ENCODE peak calls at places on chromosomes 11 and 22, in six cellular contexts. One of them, this sample, is unnamed.

GRCh38 chr11:130156108-130157022 is 3.2 kb upstream of the ST14 start:
- ATAC-seq in GM12878: no peak
- ATAC-seq in K562: no peak
- ATAC-seq in upper lobe of left lung: no peak
- ATAC-seq in HepG2: peak
- ATAC-seq in A549: peak
- ATAC-seq in this sample: no peak

GRCh38 chr11:2913776-2914474 is 15.3 kb downstream of the PHLDA2 start:
- ATAC-seq in HepG2: no peak
- ATAC-seq in upper lobe of left lung: no peak
- ATAC-seq in A549: no peak
- ATAC-seq in GM12878: no peak
- ATAC-seq in K562: no peak
- ATAC-seq in this sample: no peak

GRCh38 chr11:25970726-25971508 is 361.0 kb upstream of the ANO3 start:
- ATAC-seq in HepG2: peak
- ATAC-seq in GM12878: peak
- ATAC-seq in upper lobe of left lung: no peak
- ATAC-seq in A549: no peak
- ATAC-seq in K562: no peak
- ATAC-seq in this sample: no peak

GRCh38 chr11:63282579-63282978 is 39.2 kb upstream of the SLC22A25 start:
- ATAC-seq in A549: no peak
- ATAC-seq in K562: no peak
- ATAC-seq in GM12878: no peak
- ATAC-seq in HepG2: no peak
- ATAC-seq in upper lobe of left lung: no peak
- ATAC-seq in this sample: no peak

GRCh38 chr11:121575250-121575962 is 122.6 kb upstream of the SORL1-AS1 start:
- ATAC-seq in A549: no peak
- ATAC-seq in upper lobe of left lung: peak
- ATAC-seq in HepG2: no peak
- ATAC-seq in GM12878: peak
- ATAC-seq in K562: no peak
- ATAC-seq in this sample: peak

GRCh38 chr11:18078909-18079308 is 27.0 kb downstream of the SAAL1 start:
- ATAC-seq in K562: no peak
- ATAC-seq in A549: no peak
- ATAC-seq in GM12878: no peak
- ATAC-seq in HepG2: no peak
- ATAC-seq in upper lobe of left lung: no peak
- ATAC-seq in this sample: no peak

GRCh38 chr22:21981874-21982273 is 713 bp downstream of the TOP3B start:
- ATAC-seq in upper lobe of left lung: no peak
- ATAC-seq in A549: no peak
- ATAC-seq in GM12878: no peak
- ATAC-seq in K562: no peak
- ATAC-seq in HepG2: peak
- ATAC-seq in this sample: no peak

GRCh38 chr22:22692707-22693530 is 48.5 kb downstream of the GGTLC2 start:
- ATAC-seq in A549: peak
- ATAC-seq in K562: peak
- ATAC-seq in HepG2: peak
- ATAC-seq in GM12878: peak
- ATAC-seq in upper lobe of left lung: peak
- ATAC-seq in this sample: no peak

GRCh38 chr11:69479591-69480271 is 1.7 kb upstream of the LINC01488 start:
- ATAC-seq in A549: peak
- ATAC-seq in GM12878: no peak
- ATAC-seq in upper lobe of left lung: no peak
- ATAC-seq in HepG2: peak
- ATAC-seq in K562: no peak
- ATAC-seq in this sample: no peak

GRCh38 chr11:75534291-75535038 is 8.7 kb upstream of the GDPD5 start:
- ATAC-seq in K562: peak
- ATAC-seq in upper lobe of left lung: no peak
- ATAC-seq in A549: peak
- ATAC-seq in GM12878: no peak
- ATAC-seq in HepG2: no peak
- ATAC-seq in this sample: no peak

GRCh38 chr11:2830030-2830812 is 55.4 kb downstream of the CDKN1C start:
- ATAC-seq in K562: no peak
- ATAC-seq in GM12878: no peak
- ATAC-seq in upper lobe of left lung: no peak
- ATAC-seq in HepG2: no peak
- ATAC-seq in A549: no peak
- ATAC-seq in this sample: no peak

GRCh38 chr11:86218125-86219081 is 26.1 kb upstream of the EED start:
- ATAC-seq in GM12878: peak
- ATAC-seq in K562: peak
- ATAC-seq in HepG2: peak
- ATAC-seq in upper lobe of left lung: peak
- ATAC-seq in A549: peak
- ATAC-seq in this sample: peak

GRCh38 chr22:37746366-37747089 is 49.7 kb downstream of the TRIOBP start:
- ATAC-seq in HepG2: peak
- ATAC-seq in upper lobe of left lung: no peak
- ATAC-seq in A549: peak
- ATAC-seq in K562: peak
- ATAC-seq in GM12878: peak
- ATAC-seq in this sample: peak

GRCh38 chr22:40334899-40335298 is 11.4 kb upstream of the ADSL start:
- ATAC-seq in GM12878: no peak
- ATAC-seq in HepG2: no peak
- ATAC-seq in K562: no peak
- ATAC-seq in A549: no peak
- ATAC-seq in upper lobe of left lung: no peak
- ATAC-seq in this sample: no peak

GRCh38 chr11:10866893-10867331 is 9.1 kb upstream of the ZBED5 start:
- ATAC-seq in HepG2: no peak
- ATAC-seq in K562: peak
- ATAC-seq in A549: peak
- ATAC-seq in upper lobe of left lung: no peak
- ATAC-seq in GM12878: no peak
- ATAC-seq in this sample: no peak

GRCh38 chr11:87038235-87038960 is 664 bp downstream of the TMEM135 start:
- ATAC-seq in GM12878: no peak
- ATAC-seq in K562: peak
- ATAC-seq in A549: peak
- ATAC-seq in HepG2: no peak
- ATAC-seq in upper lobe of left lung: no peak
- ATAC-seq in this sample: no peak

GRCh38 chr11:102935514-102935913 is 20.0 kb downstream of the MMP13 start:
- ATAC-seq in A549: peak
- ATAC-seq in HepG2: peak
- ATAC-seq in GM12878: no peak
- ATAC-seq in K562: peak
- ATAC-seq in upper lobe of left lung: no peak
- ATAC-seq in this sample: no peak

GRCh38 chr11:131201674-131202073 is 168.7 kb upstream of the NTM start:
- ATAC-seq in HepG2: no peak
- ATAC-seq in A549: no peak
- ATAC-seq in K562: no peak
- ATAC-seq in upper lobe of left lung: no peak
- ATAC-seq in GM12878: no peak
- ATAC-seq in this sample: no peak

DNA sequence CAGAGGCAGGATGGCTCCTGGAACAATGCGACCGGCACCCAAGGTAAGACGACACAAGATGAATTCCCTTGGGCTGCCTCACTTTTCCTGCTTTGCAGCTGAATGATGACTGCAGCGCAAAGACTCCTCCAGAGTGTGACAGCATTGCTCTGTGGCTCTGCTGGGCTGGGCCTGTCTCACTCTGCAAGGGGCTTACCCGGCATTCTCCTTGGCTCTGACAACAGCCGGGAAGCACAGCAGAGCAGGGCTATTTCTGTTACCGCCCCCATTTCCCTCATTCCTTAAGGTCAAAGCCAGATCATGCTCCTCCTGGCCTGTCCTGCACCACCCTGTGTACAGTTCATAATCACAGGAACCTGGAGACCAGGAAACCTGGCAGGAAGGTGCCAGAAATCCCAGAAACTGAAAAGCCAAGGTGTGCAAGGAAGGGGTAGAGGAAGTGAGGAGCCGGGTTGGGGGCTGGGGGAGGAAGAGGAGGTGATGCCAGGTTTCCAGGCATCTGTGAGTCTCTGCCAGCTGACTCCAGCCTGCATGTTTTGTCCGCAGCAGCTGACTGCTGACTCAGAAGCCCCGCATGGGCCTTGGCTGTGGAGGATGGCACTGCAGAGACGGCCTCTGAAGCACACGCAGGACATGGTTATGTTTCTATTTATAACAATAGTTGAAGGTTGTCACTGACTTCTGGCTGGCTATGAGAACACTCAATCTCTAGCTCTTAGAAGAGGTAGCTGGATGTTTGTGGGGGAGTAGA is 113.6 kb downstream of the MICAL3 start:
- ATAC-seq in GM12878: no peak
- ATAC-seq in HepG2: peak
- ATAC-seq in upper lobe of left lung: peak
- ATAC-seq in K562: peak
- ATAC-seq in A549: peak
- ATAC-seq in this sample: peak
- TF ChIP-seq CTCF in GM12878: peak
- TF ChIP-seq CTCF in HepG2: peak
- TF ChIP-seq CTCF in upper lobe of left lung: peak
- TF ChIP-seq CTCF in K562: peak
- TF ChIP-seq CTCF in A549: peak
- TF ChIP-seq CTCF in this sample: no peak

DNA sequence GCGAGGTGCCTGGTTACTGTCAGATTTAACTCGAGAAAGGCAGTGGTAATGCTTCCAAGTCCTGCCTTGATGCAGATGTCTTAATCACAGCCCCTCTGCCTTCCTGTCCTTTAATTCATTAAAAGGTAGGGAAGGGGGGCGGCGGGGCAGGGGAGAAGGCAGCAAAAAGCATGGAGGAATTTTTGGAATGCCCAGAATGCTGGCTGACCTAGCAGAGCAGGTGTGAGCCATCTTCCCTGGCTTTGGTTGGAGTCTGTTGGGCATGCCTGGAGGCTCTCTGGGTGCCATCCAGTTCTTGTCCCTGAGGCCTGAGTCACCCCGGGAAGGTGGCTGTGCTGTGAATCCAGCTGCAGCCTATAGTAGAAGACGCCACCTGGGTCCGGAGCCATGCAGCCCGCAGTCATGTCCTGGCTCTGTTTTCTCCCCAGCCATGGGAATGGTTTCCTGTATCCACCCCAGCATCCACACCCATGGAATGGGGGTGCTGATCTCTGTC is 15.6 kb downstream of the KIAA1671 start:
- ATAC-seq in upper lobe of left lung: no peak
- ATAC-seq in HepG2: no peak
- ATAC-seq in A549: peak
- ATAC-seq in GM12878: no peak
- ATAC-seq in K562: no peak
- ATAC-seq in this sample: no peak
- TF ChIP-seq EP300 in upper lobe of left lung: no peak
- TF ChIP-seq EP300 in HepG2: no peak
- TF ChIP-seq EP300 in A549: no peak
- TF ChIP-seq EP300 in GM12878: no peak
- TF ChIP-seq EP300 in K562: no peak
- TF ChIP-seq EP300 in this sample: no peak

DNA sequence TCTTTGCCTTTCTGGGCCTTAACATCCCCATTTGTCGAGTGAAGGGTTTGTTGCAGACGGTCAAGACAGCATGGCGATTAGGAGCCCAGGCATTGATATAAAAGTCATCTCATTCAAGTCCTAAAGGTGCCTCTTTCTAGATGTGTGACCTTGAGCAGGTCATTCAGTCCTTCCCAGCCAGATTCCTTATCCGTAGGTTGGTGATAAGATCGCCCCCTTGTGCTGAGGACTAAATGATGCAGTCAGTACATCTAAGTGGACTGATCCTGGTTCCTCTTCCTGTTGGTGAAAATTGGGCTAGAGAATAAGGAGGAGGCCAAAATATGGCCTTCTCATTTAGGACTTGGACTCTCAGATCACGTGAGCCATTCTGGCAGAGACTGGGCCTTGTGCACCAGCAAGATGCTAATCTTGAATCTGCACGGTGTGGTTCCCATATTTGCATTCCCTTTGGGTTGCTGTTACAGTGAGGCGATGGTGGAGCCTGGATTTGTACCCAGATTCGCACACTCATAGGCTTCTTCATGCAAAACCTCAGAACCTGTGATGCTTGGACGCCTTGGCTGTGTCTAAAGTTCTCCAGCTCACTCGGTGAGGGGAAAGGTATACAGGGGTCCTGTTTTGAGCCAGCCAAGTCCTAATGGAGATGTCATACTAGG is 156.8 kb downstream of the MYO18B start:
- ATAC-seq in A549: peak
- ATAC-seq in upper lobe of left lung: no peak
- ATAC-seq in HepG2: no peak
- ATAC-seq in GM12878: no peak
- ATAC-seq in K562: no peak
- ATAC-seq in this sample: no peak
- TF ChIP-seq CTCF in A549: no peak
- TF ChIP-seq CTCF in upper lobe of left lung: no peak
- TF ChIP-seq CTCF in HepG2: peak
- TF ChIP-seq CTCF in GM12878: peak
- TF ChIP-seq CTCF in K562: no peak
- TF ChIP-seq CTCF in this sample: no peak

GRCh38 chr11:16982809-16983208 is 31.4 kb downstream of the PLEKHA7 start:
- ATAC-seq in GM12878: no peak
- ATAC-seq in HepG2: no peak
- ATAC-seq in upper lobe of left lung: no peak
- ATAC-seq in A549: peak
- ATAC-seq in K562: no peak
- ATAC-seq in this sample: no peak

GRCh38 chr11:16982256-16982671 is 31.9 kb downstream of the PLEKHA7 start:
- ATAC-seq in A549: no peak
- ATAC-seq in HepG2: peak
- ATAC-seq in K562: no peak
- ATAC-seq in upper lobe of left lung: peak
- ATAC-seq in GM12878: no peak
- ATAC-seq in this sample: no peak

GRCh38 chr11:16984229-16984628 is 30.0 kb downstream of the PLEKHA7 start:
- ATAC-seq in K562: no peak
- ATAC-seq in upper lobe of left lung: no peak
- ATAC-seq in GM12878: no peak
- ATAC-seq in A549: no peak
- ATAC-seq in HepG2: no peak
- ATAC-seq in this sample: no peak

GRCh38 chr11:16979708-16980622 is 34.2 kb downstream of the PLEKHA7 start:
- ATAC-seq in GM12878: no peak
- ATAC-seq in A549: no peak
- ATAC-seq in HepG2: no peak
- ATAC-seq in K562: no peak
- ATAC-seq in upper lobe of left lung: no peak
- ATAC-seq in this sample: no peak

DNA sequence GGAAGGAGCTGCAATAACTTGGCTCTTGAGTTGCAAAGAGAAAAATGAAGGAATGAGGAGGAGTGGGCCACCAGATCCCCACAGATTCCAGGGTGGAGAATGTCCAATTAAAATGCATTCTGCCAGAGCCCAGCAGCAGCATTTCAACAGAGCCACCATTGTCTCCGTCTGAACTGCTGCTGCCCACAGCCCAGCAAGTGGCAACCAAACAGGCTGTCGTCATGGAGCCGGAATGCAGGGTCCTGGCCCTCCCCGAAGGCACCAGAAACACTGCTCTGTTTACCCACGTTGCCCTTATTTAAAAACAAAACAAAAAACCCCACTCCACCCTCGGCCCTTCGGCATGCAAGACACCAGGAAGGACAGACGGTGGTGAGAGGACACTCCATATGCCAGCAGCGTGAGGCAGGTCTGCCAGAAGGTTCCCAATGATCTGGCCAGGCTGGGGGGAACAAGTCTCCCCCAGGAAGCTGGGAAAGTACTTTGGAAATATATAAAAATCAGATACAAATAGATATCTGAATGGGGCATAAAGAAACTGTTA is 32.5 kb downstream of the PLEKHA7 start:
- ATAC-seq in GM12878: no peak
- ATAC-seq in HepG2: peak
- ATAC-seq in upper lobe of left lung: peak
- ATAC-seq in K562: no peak
- ATAC-seq in A549: peak
- ATAC-seq in this sample: peak
- TF ChIP-seq EP300 in GM12878: no peak
- TF ChIP-seq EP300 in HepG2: no peak
- TF ChIP-seq EP300 in upper lobe of left lung: no peak
- TF ChIP-seq EP300 in K562: no peak
- TF ChIP-seq EP300 in A549: no peak
- TF ChIP-seq EP300 in this sample: no peak

This sample was measured in gastroesophageal sphincter.